ENCODE peak calls at places on chromosomes 7 and 10, in four cellular contexts. Y is Calu3, M is body of pancreas, C is tibial nerve. S is an unnamed sample.

GRCh38 chr10:70579234-70580002 is 23.1 kb downstream of the PRF1 start:
- DNase-seq in Y (peak), M (no peak), C (no peak), S (no peak)

GRCh38 chr10:111116762-111117445 is 40.1 kb downstream of the ADRA2A start:
- DNase-seq in Y (no peak), M (no peak), C (no peak), S (no peak)

GRCh38 chr10:80603516-80603915 is 65.8 kb downstream of the SH2D4B start:
- DNase-seq in Y (no peak), M (no peak), C (no peak), S (no peak)

GRCh38 chr7:24788956-24789576 is 31.8 kb upstream of the GSDME start:
- DNase-seq in Y (no peak), M (no peak), C (no peak), S (no peak)

GRCh38 chr7:150719960-150720891 is 3.8 kb downstream of the GIMAP1 start:
- DNase-seq in Y (no peak), M (no peak), C (no peak), S (no peak)

GRCh38 chr10:58824396-58824795 is 311.7 kb downstream of the BICC1 start:
- DNase-seq in Y (no peak), M (no peak), C (no peak), S (no peak)

GRCh38 chr7:1503816-1504775 is at the start of gene INTS1:
- DNase-seq in Y (peak), M (peak), C (peak), S (peak)

GRCh38 chr7:70614237-70614984 is 517.5 kb upstream of the GALNT17 start:
- DNase-seq in Y (no peak), M (peak), C (peak), S (peak)

GRCh38 chr7:78350926-78351325 is 552.4 kb downstream of the PHTF2 start:
- DNase-seq in Y (no peak), M (no peak), C (no peak), S (no peak)

GRCh38 chr7:90271753-90272152 is 26.8 kb downstream of the CFAP69 start:
- DNase-seq in Y (no peak), M (no peak), C (no peak), S (no peak)

GRCh38 chr10:7408003-7408493 is 2.8 kb downstream of the SFMBT2 start:
- DNase-seq in Y (no peak), M (peak), C (no peak), S (no peak)

GRCh38 chr7:27165089-27165654 is at the start of gene HOXA9:
- DNase-seq in Y (no peak), M (no peak), C (peak), S (no peak)

DNA sequence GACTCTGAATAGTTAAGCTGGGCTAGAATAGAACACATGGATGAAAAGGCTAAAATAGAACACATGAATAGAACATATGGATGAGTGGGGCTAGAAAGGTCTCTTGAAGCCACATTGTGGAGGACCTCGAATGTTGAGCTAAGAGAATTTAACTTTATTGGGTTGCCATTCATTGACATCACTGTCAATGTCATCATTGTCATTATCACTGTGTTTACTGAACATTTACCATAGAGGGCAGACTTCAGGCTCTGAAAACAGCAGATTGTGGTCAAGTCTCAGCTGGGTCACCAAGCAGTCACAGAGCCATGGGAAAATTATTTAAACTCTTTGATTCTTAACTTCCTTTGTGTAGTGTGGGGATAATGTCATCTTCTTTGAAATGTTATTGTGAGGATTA is 80.4 kb downstream of the WDFY4 start:
- DNase-seq in Y (no peak), M (no peak), C (no peak), S (no peak)
- TF ChIP-seq CTCF in Y (no peak), M (no peak), C (no peak), S (no peak)

GRCh38 chr10:14093735-14094484 is 236.8 kb downstream of the FRMD4A start:
- DNase-seq in Y (peak), M (no peak), C (no peak), S (no peak)
- TF ChIP-seq CTCF in Y (no peak), M (peak), C (peak), S (peak)

DNA sequence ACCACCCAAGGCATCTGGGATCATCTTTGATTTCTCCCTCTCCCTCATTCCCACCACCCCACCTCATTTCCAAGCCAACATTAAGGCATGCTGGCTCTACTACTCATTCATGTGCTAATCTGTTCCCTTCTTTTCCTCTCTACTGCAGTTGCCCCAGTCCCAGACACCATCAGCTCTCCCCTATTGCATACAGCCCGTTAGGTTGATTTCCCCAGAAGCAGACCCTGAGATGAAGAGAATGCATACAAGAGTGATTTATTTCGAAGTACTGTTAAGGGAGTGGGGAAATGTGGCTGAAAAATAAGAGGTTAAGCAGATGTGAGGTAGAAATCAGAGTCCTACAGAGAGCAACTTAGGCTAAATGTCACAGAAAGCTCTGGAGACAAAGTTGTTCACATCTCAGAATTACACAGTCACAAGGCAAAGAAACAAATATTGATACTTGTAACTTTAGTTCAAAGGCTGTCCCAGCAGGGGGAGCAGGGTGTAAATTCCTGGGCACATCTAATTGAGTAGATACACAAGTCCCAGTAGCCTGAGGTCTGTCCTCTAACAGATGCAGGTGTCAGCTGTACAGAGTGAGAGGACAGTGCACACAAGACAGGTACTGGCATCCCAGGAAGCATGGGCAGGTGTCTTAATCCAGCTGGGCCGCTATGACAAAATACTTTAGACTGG is 20.9 kb downstream of the AKR1D1 start:
- DNase-seq in Y (peak), M (peak), C (no peak), S (no peak)
- TF ChIP-seq CTCF in Y (peak), M (peak), C (peak), S (no peak)

GRCh38 chr7:156140896-156141295 is 328.6 kb upstream of the SHH start:
- DNase-seq in Y (no peak), M (no peak), C (no peak), S (no peak)

GRCh38 chr7:156145996-156146395 is 333.7 kb upstream of the SHH start:
- DNase-seq in Y (no peak), M (no peak), C (no peak), S (no peak)

GRCh38 chr7:156143158-156143557 is 330.9 kb upstream of the SHH start:
- DNase-seq in Y (no peak), M (no peak), C (no peak), S (no peak)

GRCh38 chr7:156145184-156145583 is 332.9 kb upstream of the SHH start:
- DNase-seq in Y (no peak), M (no peak), C (no peak), S (no peak)

GRCh38 chr7:156143683-156144082 is 331.4 kb upstream of the SHH start:
- DNase-seq in Y (no peak), M (no peak), C (no peak), S (no peak)
- TF ChIP-seq CTCF in Y (no peak), M (no peak), C (no peak), S (no peak)